ENCODE peak calls at places on chromosome 22, in seven cellular contexts. X is lung, D is fibroblast of pulmonary artery, H is fibroblast of mammary gland, A is upper lobe of right lung, L is OCI-LY7, B is HL-60. T is an unnamed sample.

GRCh38 chr22:32685527-32685926 is 116.0 kb upstream of the TIMP3 start:
- DNase-seq in D (no peak), X (no peak), B (no peak), A (no peak), H (peak), L (no peak), T (no peak)

GRCh38 chr22:41801147-41801819 is 804 bp downstream of the CCDC134 start:
- DNase-seq in A (no peak), H (no peak), B (no peak), X (no peak), D (no peak), L (peak), T (no peak)

GRCh38 chr22:46764140-46764680 is 1.8 kb downstream of the TBC1D22A start:
- DNase-seq in B (no peak), D (no peak), H (no peak), L (no peak), X (no peak), A (no peak), T (no peak)

GRCh38 chr22:40446203-40446602 is 75.8 kb downstream of the SGSM3 start:
- DNase-seq in B (no peak), X (no peak), H (no peak), L (no peak), D (no peak), A (no peak), T (no peak)

GRCh38 chr22:17491090-17491489 is 72.2 kb upstream of the SLC25A18 start:
- DNase-seq in L (no peak), B (no peak), X (no peak), A (no peak), D (no peak), H (no peak), T (no peak)

GRCh38 chr22:38110863-38111852 is 674 bp upstream of the BAIAP2L2 start:
- DNase-seq in A (no peak), B (no peak), X (no peak), D (no peak), L (no peak), H (no peak), T (no peak)

GRCh38 chr22:20495861-20496681 is 476 bp upstream of the KLHL22 start:
- DNase-seq in B (peak), L (peak), D (peak), X (peak), A (peak), H (peak), T (peak)

GRCh38 chr22:44341431-44342346 is 28.9 kb upstream of the SHISAL1 start:
- DNase-seq in B (no peak), A (no peak), D (peak), X (no peak), H (no peak), L (no peak), T (no peak)

GRCh38 chr22:36816338-36816634 is 549 bp downstream of the PVALB start:
- DNase-seq in H (no peak), X (no peak), L (no peak), B (no peak), A (no peak), D (no peak), T (no peak)

GRCh38 chr22:49206281-49206680 is 621.4 kb downstream of the BRD1 start:
- DNase-seq in D (no peak), B (no peak), X (no peak), A (peak), H (no peak), L (no peak), T (peak)

DNA sequence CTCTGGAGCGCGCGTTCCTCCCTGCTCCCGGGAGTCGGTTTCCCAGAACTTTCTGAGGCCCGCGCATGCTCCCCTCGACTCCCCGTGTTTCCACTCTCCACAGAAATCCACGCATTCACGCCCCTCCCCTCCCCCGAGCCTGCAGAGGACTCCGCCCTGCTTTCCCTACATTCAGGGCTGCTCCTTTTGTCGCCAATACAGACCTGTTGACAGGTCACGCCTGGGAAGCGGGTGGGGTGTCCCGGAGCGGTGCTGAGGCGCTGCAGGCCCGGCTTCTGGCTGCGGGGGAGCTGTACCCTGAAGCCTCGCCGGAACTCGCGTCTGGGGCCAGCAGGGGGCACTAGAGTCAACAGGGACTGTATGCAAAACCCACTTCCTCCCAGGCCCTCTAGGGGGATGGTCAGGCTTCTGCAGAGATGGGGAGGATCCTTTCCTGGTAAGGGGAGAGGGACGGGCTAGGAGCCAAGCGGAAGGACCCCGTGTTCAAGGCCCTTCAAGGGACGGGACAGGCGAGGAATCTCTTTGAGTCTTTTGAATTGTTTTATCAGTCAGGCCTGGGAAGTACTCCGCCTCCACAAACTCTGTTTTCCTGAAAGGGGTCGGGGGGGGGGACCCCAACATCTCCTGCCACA is at the start of gene PRAME:
- DNase-seq in A (peak), X (peak), L (peak), B (peak), H (peak), D (peak), T (peak)
- TF ChIP-seq CTCF in A (peak), X (peak), L (peak), B (peak), H (peak), D (peak), T (peak)

GRCh38 chr22:26563022-26563421 is 26.9 kb downstream of the TPST2 start:
- DNase-seq in H (no peak), D (no peak), A (no peak), X (no peak), L (peak), B (no peak), T (no peak)
- TF ChIP-seq CTCF in H (no peak), D (no peak), A (no peak), X (no peak), L (peak), B (no peak), T (no peak)

GRCh38 chr22:27603111-27603822 is 198.3 kb downstream of the MN1 start:
- DNase-seq in H (no peak), D (no peak), A (no peak), B (no peak), X (no peak), L (no peak), T (no peak)
- TF ChIP-seq CTCF in H (no peak), D (no peak), A (no peak), B (no peak), X (no peak), L (no peak), T (no peak)

DNA sequence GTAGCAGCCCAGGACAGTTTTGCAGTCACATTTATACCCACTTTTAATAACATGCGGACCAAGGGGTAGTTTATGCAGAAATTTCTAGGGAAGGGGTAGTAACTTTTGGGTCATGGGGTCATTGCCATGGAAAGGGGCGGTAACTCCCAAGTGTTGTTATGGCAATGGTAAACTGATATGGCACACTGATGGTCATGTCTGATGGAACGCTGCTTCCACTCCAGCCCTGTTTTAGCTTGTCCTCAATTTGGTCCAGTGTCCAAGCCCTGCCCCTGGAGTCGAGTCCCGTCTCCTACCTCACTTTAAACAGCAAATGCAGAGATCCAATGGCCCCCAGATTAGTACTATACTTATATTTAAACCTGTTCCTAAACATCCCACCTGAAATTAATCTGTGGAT is 11.2 kb upstream of the SEC14L4 start:
- DNase-seq in A (no peak), H (no peak), X (no peak), D (no peak), B (no peak), L (no peak), T (no peak)
- TF ChIP-seq CTCF in A (no peak), H (no peak), X (no peak), D (no peak), B (no peak), L (no peak), T (no peak)

GRCh38 chr22:29712119-29712518 is 7.7 kb upstream of the CABP7 start:
- DNase-seq in B (no peak), D (no peak), H (no peak), L (no peak), X (no peak), A (no peak), T (no peak)

GRCh38 chr22:29710193-29710592 is 9.6 kb upstream of the CABP7 start:
- DNase-seq in H (no peak), A (no peak), D (no peak), L (no peak), X (no peak), B (no peak), T (no peak)

GRCh38 chr22:29713156-29713715 is 6.6 kb upstream of the CABP7 start:
- DNase-seq in B (no peak), D (no peak), H (no peak), L (no peak), X (no peak), A (no peak), T (no peak)

GRCh38 chr22:29707471-29707870 is 12.3 kb upstream of the CABP7 start:
- DNase-seq in D (no peak), X (no peak), A (no peak), H (no peak), B (no peak), L (no peak), T (peak)

GRCh38 chr22:29710922-29711593 is 8.7 kb upstream of the CABP7 start:
- DNase-seq in H (no peak), X (no peak), L (no peak), A (no peak), D (no peak), B (no peak), T (no peak)
- TF ChIP-seq CTCF in H (no peak), X (no peak), L (no peak), A (no peak), D (no peak), B (no peak), T (no peak)